ENCODE peak calls at places on chromosomes 3 and 15, in ten cellular contexts. X is fibroblast of pulmonary artery, W is MM.1S, K is stomach, V is WERI-Rb-1, C is tibial nerve, E is choroid plexus epithelial cell, I is cardiac fibroblast, P is lower lobe of right lung, N is bronchial epithelial cell. D is an unnamed sample.

GRCh38 chr15:55588070-55588817 is at the start of gene PYGO1:
- DNase-seq in V (peak; percentile 72), E (peak; percentile 61), C (peak; percentile 18), N (peak; percentile 2), I (peak; percentile 58), P (peak; percentile 72), W (peak; percentile 55), X (peak; percentile 66), K (peak; percentile 48), D (peak; percentile 25)

GRCh38 chr15:22259881-22260421 is 179.6 kb downstream of the OR4M2 start:
- DNase-seq in W (no peak), V (no peak), C (no peak), K (no peak), N (no peak), I (no peak), P (no peak), X (no peak), E (no peak), D (no peak)

GRCh38 chr3:146117406-146118285 is 43.3 kb downstream of the PLOD2 start:
- DNase-seq in P (no peak), V (no peak), C (no peak), E (peak; percentile 83), I (peak; percentile 91), K (no peak), X (peak; percentile 63), N (peak; percentile 20), W (no peak), D (peak; percentile 65)

GRCh38 chr3:65330072-65330471 is 642.3 kb upstream of the ADAMTS9 start:
- DNase-seq in W (no peak), X (peak; percentile 24), N (peak; percentile 1), E (peak; percentile 73), V (no peak), I (peak; percentile 30), C (no peak), P (no peak), K (no peak), D (no peak)

GRCh38 chr3:126746395-126747177 is 42.5 kb downstream of the CHCHD6 start:
- DNase-seq in W (no peak), I (peak; percentile 76), N (peak; percentile 71), C (no peak), E (peak; percentile 76), K (peak; percentile 52), P (peak; percentile 74), V (peak; percentile 27), X (peak; percentile 72), D (no peak)

GRCh38 chr15:49570672-49571071 is 49.9 kb downstream of the FAM227B start:
- DNase-seq in P (no peak), V (no peak), C (no peak), I (no peak), X (no peak), N (no peak), E (no peak), W (no peak), K (no peak), D (no peak)

GRCh38 chr3:71172951-71173350 is 410.6 kb downstream of the FOXP1 start:
- DNase-seq in W (no peak), E (peak; percentile 92), N (no peak), V (no peak), I (peak; percentile 87), C (no peak), K (no peak), P (no peak), X (peak; percentile 88), D (peak; percentile 89)

GRCh38 chr15:39501366-39501765 is 79.5 kb upstream of the THBS1 start:
- DNase-seq in C (no peak), E (peak; percentile 58), X (no peak), W (no peak), P (no peak), N (no peak), V (peak; percentile 8), I (no peak), K (no peak), D (no peak)

GRCh38 chr3:99049164-99049563 is 147.7 kb upstream of the DCBLD2 start:
- DNase-seq in V (no peak), I (peak; percentile 5), E (no peak), P (no peak), X (no peak), N (no peak), K (no peak), W (no peak), C (no peak), D (no peak)

GRCh38 chr15:52331490-52332240 is 36.1 kb upstream of the MYO5C start:
- DNase-seq in W (peak; percentile 92), E (peak; percentile 80), X (peak; percentile 70), K (peak; percentile 63), P (no peak), V (peak; percentile 27), C (no peak), I (peak; percentile 75), N (peak; percentile 73), D (no peak)

GRCh38 chr15:101391981-101392566 is 97.0 kb upstream of the SNRPA1 start:
- DNase-seq in I (no peak), X (no peak), P (no peak), W (peak; percentile 52), E (no peak), N (no peak), K (no peak), V (no peak), C (no peak), D (no peak)

GRCh38 chr15:99440551-99441426 is 125.0 kb upstream of the MEF2A start:
- DNase-seq in X (no peak), P (no peak), C (peak; percentile 10), I (no peak), E (no peak), V (peak; percentile 2), K (peak; percentile 25), W (no peak), N (no peak), D (no peak)

GRCh38 chr15:65833501-65834220 is 35.6 kb upstream of the RAB11A start:
- DNase-seq in P (no peak), E (peak; percentile 25), W (no peak), C (no peak), I (no peak), V (peak; percentile 17), N (no peak), K (peak; percentile 43), X (no peak), D (no peak)

GRCh38 chr3:33790091-33790490 is 8.3 kb upstream of the PDCD6IP start:
- DNase-seq in E (no peak), N (peak; percentile 74), W (no peak), C (no peak), X (no peak), I (no peak), K (no peak), P (no peak), V (no peak), D (no peak)

GRCh38 chr3:53056442-53056841 is 10.6 kb upstream of the SFMBT1 start:
- DNase-seq in I (peak; percentile 16), C (no peak), P (no peak), V (peak; percentile 51), E (peak; percentile 30), X (peak; percentile 13), K (peak; percentile 17), W (no peak), N (no peak), D (no peak)

GRCh38 chr3:21464745-21465144 is 286.3 kb downstream of the ZNF385D start:
- DNase-seq in V (no peak), K (no peak), X (no peak), P (no peak), W (no peak), I (no peak), N (no peak), C (no peak), E (peak; percentile 49), D (no peak)

GRCh38 chr3:165193392-165194268 is 2.6 kb downstream of the SLITRK3 start:
- DNase-seq in V (no peak), E (peak; percentile 2), K (no peak), W (no peak), I (no peak), C (no peak), X (no peak), P (no peak), N (no peak), D (no peak)
- H3K4me3 ChIP-seq in V (no peak overlapping the region), E (no peak overlapping the region), K (peak overlapping the region; percentile 0), W (no peak overlapping the region), I (no peak overlapping the region), C (no peak overlapping the region), X (no peak overlapping the region), P (no peak overlapping the region), N (no peak overlapping the region), D (peak overlapping the region; percentile 2)

GRCh38 chr3:117308756-117309155 is 599.2 kb downstream of the TUSC7 start:
- DNase-seq in K (no peak), I (no peak), E (no peak), N (no peak), X (no peak), V (no peak), P (no peak), C (no peak), W (no peak), D (no peak)

GRCh38 chr3:117314441-117314840 is 604.9 kb downstream of the TUSC7 start:
- DNase-seq in K (no peak), X (no peak), E (no peak), I (no peak), C (no peak), P (no peak), N (no peak), W (no peak), V (no peak), D (no peak)
- H3K4me3 ChIP-seq in K (no peak overlapping the region), X (no peak overlapping the region), E (no peak overlapping the region), I (no peak overlapping the region), C (no peak overlapping the region), P (no peak overlapping the region), N (no peak overlapping the region), W (no peak overlapping the region), V (no peak overlapping the region), D (no peak overlapping the region)

GRCh38 chr15:88258021-88258641 is 1.6 kb upstream of the NTRK3 start:
- DNase-seq in K (no peak), N (no peak), E (peak; percentile 9), C (no peak), P (no peak), X (peak; percentile 8), I (no peak), V (peak; percentile 57), W (peak; percentile 36), D (no peak)
- H3K4me3 ChIP-seq in K (no peak overlapping the region), N (no peak overlapping the region), E (no peak overlapping the region), C (peak overlapping the region; percentile 40), P (peak overlapping the region; percentile 47), X (no peak overlapping the region), I (no peak overlapping the region), V (no peak overlapping the region), W (peak overlapping the region; percentile 69), D (no peak overlapping the region)

GRCh38 chr15:67807836-67808235 is 17.5 kb upstream of the SKOR1 start:
- DNase-seq in P (no peak), I (no peak), N (no peak), E (no peak), V (no peak), C (no peak), W (no peak), K (no peak), X (no peak), D (no peak)
- H3K4me3 ChIP-seq in P (no peak overlapping the region), I (no peak overlapping the region), N (no peak overlapping the region), E (no peak overlapping the region), V (no peak overlapping the region), C (no peak overlapping the region), W (no peak overlapping the region), K (no peak overlapping the region), X (no peak overlapping the region), D (no peak overlapping the region)

D was measured in skeletal muscle cell.